ENCODE peak calls at places on chromosomes 4 and X, in nine cellular contexts. P, H, R, O, A, Q, X, C and K are unnamed samples. For H3K4me1, the result is how much of the 10 kb centered on the place peaks cover.

GRCh38 chr4:106334732-106335131 is 18.4 kb downstream of the AIMP1 start:
- DNase-seq in P (no peak), H (no peak), R (no peak), O (no peak), A (no peak), Q (no peak), X (no peak), C (no peak), K (no peak)

GRCh38 chr4:43822621-43823020 is 626.0 kb downstream of the KCTD8 start:
- DNase-seq in P (no peak), H (no peak), R (no peak), O (no peak), A (no peak), Q (no peak), X (no peak), C (no peak), K (no peak)

GRCh38 chr4:2787230-2788100 is 5.4 kb upstream of the SH3BP2 start:
- DNase-seq in P (peak), H (peak), R (no peak), O (no peak), A (peak), Q (no peak), X (no peak), C (no peak), K (peak)

GRCh38 chr4:168877779-168878491 is 132.1 kb downstream of the CBR4 start:
- DNase-seq in P (peak), H (peak), R (no peak), O (peak), A (no peak), Q (peak), X (peak), C (no peak), K (peak)

GRCh38 chr4:93791570-93792195 is 36.9 kb upstream of the ATOH1 start:
- DNase-seq in P (peak), H (no peak), R (peak), O (peak), A (peak), Q (peak), X (peak), C (peak), K (peak)

GRCh38 chrX:19787305-19787704 is 100.1 kb downstream of the SH3KBP1 start:
- DNase-seq in P (no peak), H (no peak), R (no peak), O (no peak), A (no peak), Q (no peak), X (no peak), C (no peak), K (no peak)

GRCh38 chr4:74451214-74451661 is 6.3 kb downstream of the AREG start:
- DNase-seq in P (no peak), H (no peak), R (no peak), O (peak), A (no peak), Q (no peak), X (peak), C (no peak), K (no peak)

GRCh38 chr4:76589402-76589801 is 154.4 kb downstream of the SHROOM3 start:
- DNase-seq in P (no peak), H (no peak), R (no peak), O (peak), A (no peak), Q (peak), X (no peak), C (no peak), K (no peak)

GRCh38 chr4:55435136-55435535 is 39.4 kb downstream of the TMEM165 start:
- DNase-seq in P (no peak), H (no peak), R (peak), O (peak), A (no peak), Q (no peak), X (peak), C (no peak), K (no peak)

GRCh38 chr4:152114562-152114961 is 353.8 kb upstream of the GATB start:
- DNase-seq in P (no peak), H (no peak), R (no peak), O (no peak), A (no peak), Q (no peak), X (no peak), C (no peak), K (no peak)

GRCh38 chr4:142129473-142129872 is 493.1 kb downstream of the IL15 start:
- DNase-seq in P (no peak), H (no peak), R (no peak), O (no peak), A (no peak), Q (no peak), X (peak), C (no peak), K (no peak)

GRCh38 chr4:173181769-173182374 is 13.3 kb downstream of the GALNT7 start:
- DNase-seq in P (no peak), H (no peak), R (no peak), O (no peak), A (no peak), Q (no peak), X (peak), C (no peak), K (no peak)

GRCh38 chr4:76526585-76526990 is 91.6 kb downstream of the SHROOM3 start:
- DNase-seq in P (no peak), H (no peak), R (peak), O (no peak), A (no peak), Q (peak), X (no peak), C (no peak), K (no peak)

GRCh38 chr4:54101190-54102041 is 1.5 kb downstream of the GSX2 start:
- DNase-seq in P (no peak), H (no peak), R (no peak), O (peak), A (no peak), Q (no peak), X (no peak), C (no peak), K (no peak)

GRCh38 chrX:87517571-87518141 is at the start of gene KLHL4:
- DNase-seq in P (no peak), H (no peak), R (peak), O (peak), A (peak), Q (no peak), X (peak), C (peak), K (no peak)

GRCh38 chr4:77190053-77190452 is 33.0 kb downstream of the CCNG2 start:
- DNase-seq in P (no peak), H (no peak), R (no peak), O (no peak), A (no peak), Q (no peak), X (no peak), C (no peak), K (no peak)

GRCh38 chr4:139857021-139857420 is 191.4 kb downstream of the MGST2 start:
- DNase-seq in P (no peak), H (no peak), R (no peak), O (no peak), A (no peak), Q (no peak), X (peak), C (no peak), K (no peak)

GRCh38 chr4:133186845-133187244 is 37.8 kb downstream of the PCDH10 start:
- DNase-seq in P (no peak), H (no peak), R (no peak), O (no peak), A (no peak), Q (no peak), X (no peak), C (no peak), K (no peak)

GRCh38 chrX:115364625-115365024 is 75.1 kb downstream of the LUZP4 start:
- DNase-seq in P (no peak), H (no peak), R (no peak), O (no peak), A (no peak), Q (no peak), X (no peak), C (no peak), K (no peak)

GRCh38 chr4:83561381-83561780 is 25.5 kb downstream of the GPAT3 start:
- DNase-seq in P (no peak), H (no peak), R (no peak), O (no peak), A (no peak), Q (peak), X (peak), C (no peak), K (no peak)

GRCh38 chrX:107684956-107685385 is 56.7 kb downstream of the PRPS1 start:
- DNase-seq in P (peak), H (peak), R (peak), O (peak), A (peak), Q (peak), X (peak), C (peak), K (peak)

GRCh38 chr4:77500801-77501200 is 104.8 kb upstream of the CXCL13 start:
- DNase-seq in P (no peak), H (no peak), R (no peak), O (no peak), A (no peak), Q (no peak), X (no peak), C (no peak), K (no peak)

GRCh38 chr4:105145913-105146285 is 777 bp upstream of the TET2 start:
- DNase-seq in P (no peak), H (no peak), R (peak), O (peak), A (no peak), Q (peak), X (peak), C (no peak), K (no peak)

GRCh38 chr4:20251796-20252655 is at the start of gene SLIT2:
- DNase-seq in P (peak), H (peak), R (peak), O (peak), A (peak), Q (peak), X (peak), C (peak), K (peak)

GRCh38 chr4:154503598-154503997 is 12.0 kb upstream of the DCHS2 start:
- DNase-seq in P (no peak), H (no peak), R (peak), O (peak), A (peak), Q (no peak), X (peak), C (no peak), K (no peak)

GRCh38 chr4:144750348-144750747 is 104.4 kb downstream of the HHIP start:
- DNase-seq in P (no peak), H (no peak), R (no peak), O (no peak), A (no peak), Q (no peak), X (no peak), C (no peak), K (no peak)

GRCh38 chrX:74835566-74835965 is 89.7 kb downstream of the NEXMIF start:
- DNase-seq in P (no peak), H (no peak), R (no peak), O (no peak), A (peak), Q (no peak), X (no peak), C (no peak), K (no peak)

GRCh38 chr4:26753642-26754041 is 107.0 kb upstream of the STIM2 start:
- DNase-seq in P (no peak), H (no peak), R (peak), O (no peak), A (no peak), Q (no peak), X (no peak), C (no peak), K (peak)
- H3K4me3 ChIP-seq in P (no peak), H (no peak), R (no peak), O (no peak), A (no peak), Q (no peak), X (no peak), C (no peak), K (peak)

GRCh38 chr4:40570348-40571077 is 59.2 kb downstream of the RBM47 start:
- DNase-seq in P (no peak), H (no peak), R (no peak), O (no peak), A (no peak), Q (no peak), X (no peak), C (no peak), K (no peak)

GRCh38 chr4:40573593-40574311 is 55.9 kb downstream of the RBM47 start:
- DNase-seq in P (no peak), H (no peak), R (no peak), O (no peak), A (peak), Q (no peak), X (no peak), C (no peak), K (no peak)

GRCh38 chr4:40575846-40576245 is 53.8 kb downstream of the RBM47 start:
- DNase-seq in P (no peak), H (no peak), R (peak), O (peak), A (no peak), Q (no peak), X (no peak), C (no peak), K (no peak)

GRCh38 chr4:40571208-40571607 is 58.5 kb downstream of the RBM47 start:
- DNase-seq in P (no peak), H (no peak), R (no peak), O (no peak), A (no peak), Q (no peak), X (no peak), C (no peak), K (no peak)

DNA sequence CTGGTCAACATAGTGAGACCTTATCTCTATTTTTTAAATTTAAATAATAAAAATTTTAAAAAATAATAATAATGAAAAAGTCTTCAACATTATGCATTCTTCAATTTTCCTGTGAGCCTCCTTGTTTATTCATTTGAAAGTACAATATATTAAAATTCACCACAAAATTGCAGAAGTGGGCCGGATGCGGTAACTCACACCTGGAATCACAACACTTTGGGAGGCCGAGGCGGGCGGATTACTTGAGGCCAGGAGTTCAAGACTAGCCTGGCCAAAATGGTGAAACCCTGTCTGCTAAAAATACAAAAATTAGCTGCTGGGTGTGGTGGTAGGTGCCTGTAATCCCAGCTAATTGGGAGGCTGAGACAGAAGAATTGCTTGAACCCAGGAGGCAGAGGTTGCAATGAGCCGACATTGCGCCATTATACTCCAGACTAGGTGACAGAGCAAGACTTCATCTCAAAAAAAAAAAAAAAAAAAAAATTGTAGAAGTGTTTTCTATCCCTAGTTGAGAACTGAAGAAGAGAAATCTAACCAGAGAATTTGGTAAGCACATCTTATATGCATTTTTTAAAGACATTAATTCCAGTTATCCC is 56.9 kb downstream of the RBM47 start:
- DNase-seq in P (no peak), H (no peak), R (no peak), O (no peak), A (no peak), Q (no peak), X (no peak), C (no peak), K (no peak)
- H3K4me1 ChIP-seq in P (under half), H (under half), R (under half), O (under half), A (under half), Q (under half), X (under half), C (under half), K (under half)

GRCh38 chr4:108954880-108955279 is 192.0 kb upstream of the ETNPPL start:
- DNase-seq in P (no peak), H (no peak), R (no peak), O (no peak), A (no peak), Q (no peak), X (no peak), C (no peak), K (no peak)
- TF ChIP-seq CTCF in P (no peak), H (no peak), R (no peak), O (no peak), A (no peak), Q (no peak), X (no peak), C (no peak), K (no peak)

DNA sequence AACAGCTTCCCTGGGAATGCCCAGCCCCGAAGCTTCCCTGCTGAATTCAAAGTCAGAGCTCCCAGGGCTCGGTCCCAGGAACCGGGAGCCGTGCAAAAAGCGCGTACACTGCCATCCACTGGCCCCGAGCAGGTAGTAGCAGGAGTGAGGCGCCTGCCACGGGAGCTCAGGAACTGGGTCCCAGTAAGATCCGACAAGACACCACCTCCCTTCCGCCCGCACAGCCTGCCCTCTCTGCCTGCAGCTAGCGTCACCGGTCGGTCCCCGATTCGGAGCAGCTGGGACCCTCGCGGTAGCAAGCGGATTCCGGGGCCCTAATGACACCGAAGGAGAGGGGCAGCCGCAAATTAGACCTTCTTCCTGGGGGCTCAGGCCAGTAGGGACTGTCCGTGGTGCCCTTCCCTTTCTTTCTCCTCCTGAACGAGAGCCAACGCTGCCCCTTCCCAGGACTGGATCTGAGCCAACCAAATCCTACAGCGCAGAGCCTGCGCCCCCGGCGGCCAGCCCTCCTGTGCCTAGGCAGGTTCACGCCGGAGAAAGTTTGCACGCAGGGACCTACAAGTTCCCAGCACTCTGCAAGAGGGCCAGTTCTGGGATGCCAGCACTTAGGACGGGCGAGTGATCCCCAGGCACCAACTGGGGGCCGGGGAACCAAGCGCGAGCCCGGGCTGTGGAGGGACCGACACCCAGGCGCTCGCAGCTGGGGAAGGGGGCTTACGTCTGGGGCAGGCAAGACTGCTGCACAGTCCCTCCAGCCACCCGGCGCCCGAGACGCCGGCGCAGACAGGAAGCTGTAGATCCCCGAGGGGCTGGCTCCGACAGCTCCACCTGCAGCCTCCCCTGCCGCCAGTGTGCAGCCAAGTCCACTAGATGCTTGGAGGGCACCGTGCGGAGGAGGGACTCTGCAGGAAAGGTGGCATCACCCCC is 949 bp downstream of the CORIN start:
- DNase-seq in P (peak), H (peak), R (peak), O (peak), A (peak), Q (peak), X (peak), C (peak), K (peak)
- H3K4me3 ChIP-seq in P (peak), H (peak), R (peak), O (peak), A (peak), Q (peak), X (peak), C (peak), K (peak)

DNA sequence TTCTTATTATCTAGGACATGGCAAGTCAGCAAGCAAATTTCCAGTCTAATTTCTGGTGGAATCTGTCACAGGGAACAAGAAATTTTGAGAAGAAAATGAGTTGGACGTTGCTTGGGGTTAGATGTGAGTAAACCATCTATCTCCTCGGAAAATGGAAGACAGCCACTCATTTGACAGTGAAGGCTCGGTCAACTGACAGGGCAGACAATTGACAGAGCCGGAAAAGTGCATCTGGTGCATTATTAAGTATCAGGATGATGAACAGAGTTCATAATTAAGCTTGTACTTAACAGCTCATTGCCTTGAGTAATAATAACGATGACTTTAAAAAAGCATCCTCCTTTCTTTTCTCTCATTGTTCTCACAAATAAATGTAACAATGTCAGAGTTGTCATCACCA is 168.4 kb downstream of the MAD2L1 start:
- DNase-seq in P (no peak), H (no peak), R (no peak), O (no peak), A (no peak), Q (no peak), X (no peak), C (no peak), K (no peak)
- H3K4me1 ChIP-seq in P (under half), H (under half), R (under half), O (under half), A (under half), Q (under half), X (under half), C (under half), K (under half)

GRCh38 chrX:39676434-39676833 is 421.3 kb downstream of the BCOR start:
- DNase-seq in P (no peak), H (no peak), R (no peak), O (no peak), A (no peak), Q (no peak), X (no peak), C (no peak), K (no peak)
- TF ChIP-seq CTCF in P (no peak), H (no peak), R (no peak), O (no peak), A (no peak), Q (no peak), X (no peak), C (no peak), K (no peak)

DNA sequence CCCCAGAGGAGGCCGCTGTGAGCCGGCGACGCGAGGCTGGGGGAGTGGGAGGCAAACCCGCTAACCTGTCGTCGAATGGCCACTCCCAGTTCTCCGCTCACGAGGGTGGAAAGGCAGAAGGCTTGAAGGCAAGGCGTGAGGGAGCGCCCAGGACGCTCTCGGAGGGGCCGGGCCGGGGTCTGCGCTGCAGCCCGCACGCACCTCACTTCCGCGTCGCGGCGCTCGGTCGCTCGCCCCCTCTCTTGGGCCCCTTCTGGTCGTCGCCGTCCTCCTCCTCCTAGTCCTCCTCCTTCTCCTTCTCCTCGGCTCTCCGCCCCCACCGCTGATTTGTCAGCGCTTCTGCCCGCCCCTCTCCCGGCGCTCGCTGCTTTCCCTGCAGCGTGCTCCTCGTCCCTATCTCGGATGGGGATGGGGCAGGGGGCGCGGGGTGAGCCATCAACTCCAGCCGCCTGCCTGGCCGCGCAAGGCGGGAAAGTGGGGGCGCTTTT is at the start of gene SNCA:
- DNase-seq in P (peak), H (peak), R (peak), O (peak), A (no peak), Q (peak), X (peak), C (peak), K (peak)
- H3K4me3 ChIP-seq in P (peak), H (peak), R (peak), O (peak), A (peak), Q (peak), X (peak), C (peak), K (peak)

GRCh38 chr4:158819942-158820786 is 51.3 kb downstream of the FNIP2 start:
- DNase-seq in P (no peak), H (no peak), R (no peak), O (no peak), A (no peak), Q (no peak), X (peak), C (no peak), K (no peak)
- H3K4me1 ChIP-seq in P (half or more), H (under half), R (half or more), O (under half), A (half or more), Q (half or more), X (under half), C (under half), K (half or more)